ENCODE peak calls at places on chromosomes 4 and X, in eight cellular contexts. Q is prostate gland, D is breast epithelium, H is spleen, C is suprapubic skin, O is GM12878, L is GM23338, G is stomach. V is an unnamed sample.

GRCh38 chr4:55458164-55458563 is 62.4 kb downstream of the TMEM165 start:
- DNase-seq in C (no peak), G (no peak), Q (no peak), D (no peak), H (no peak), L (no peak), O (no peak), V (no peak)

GRCh38 chr4:146916479-146917076 is 29.1 kb downstream of the TTC29 start:
- DNase-seq in D (no peak), C (no peak), H (no peak), G (no peak), O (peak), Q (no peak), L (peak), V (no peak)

GRCh38 chr4:79198886-79199591 is 126.8 kb downstream of the NAA11 start:
- DNase-seq in O (no peak), L (no peak), D (no peak), C (no peak), H (no peak), Q (no peak), G (no peak), V (no peak)

GRCh38 chrX:131816551-131817136 is 206.5 kb upstream of the STK26 start:
- DNase-seq in L (no peak), Q (peak), C (peak), O (peak), G (peak), D (peak), H (peak), V (no peak)

GRCh38 chrX:40099046-40099968 is 1.5 kb upstream of the BCOR start:
- DNase-seq in H (peak), D (no peak), C (no peak), O (peak), Q (peak), G (no peak), L (peak), V (no peak)

GRCh38 chr4:37434469-37434868 is 189.9 kb downstream of the NWD2 start:
- DNase-seq in H (no peak), C (no peak), D (no peak), Q (no peak), O (no peak), L (peak), G (no peak), V (no peak)

GRCh38 chr4:105490523-105490922 is 16.7 kb upstream of the PPA2 start:
- DNase-seq in C (no peak), Q (no peak), G (no peak), H (no peak), L (no peak), D (no peak), O (no peak), V (no peak)

GRCh38 chr4:187128226-187128625 is 404.6 kb upstream of the FAT1 start:
- DNase-seq in O (no peak), D (no peak), H (no peak), Q (no peak), C (no peak), G (no peak), L (no peak), V (no peak)

GRCh38 chr4:154086247-154086646 is 297.4 kb upstream of the SFRP2 start:
- DNase-seq in H (no peak), Q (no peak), C (no peak), D (no peak), L (peak), O (no peak), G (no peak), V (no peak)

GRCh38 chr4:157806176-157806575 is 366.6 kb downstream of the GASK1B start:
- DNase-seq in G (no peak), D (no peak), Q (no peak), L (no peak), C (no peak), H (no peak), O (no peak), V (no peak)

GRCh38 chrX:18886344-18887161 is 97.4 kb downstream of the PHKA2 start:
- DNase-seq in Q (peak), C (peak), D (peak), O (peak), H (peak), L (peak), G (peak), V (no peak)

GRCh38 chr4:152594981-152595916 is 59.4 kb upstream of the FBXW7 start:
- DNase-seq in C (no peak), O (peak), D (no peak), H (no peak), Q (peak), L (no peak), G (no peak), V (peak)

GRCh38 chr4:56112377-56112776 is 163.6 kb downstream of the CEP135 start:
- DNase-seq in O (no peak), Q (no peak), H (no peak), G (no peak), D (no peak), C (no peak), L (peak), V (no peak)

GRCh38 chr4:170102426-170102825 is 12.7 kb upstream of the AADAT start:
- DNase-seq in D (no peak), Q (no peak), L (no peak), G (no peak), C (no peak), O (no peak), H (no peak), V (no peak)

GRCh38 chr4:3372933-3373465 is 68.8 kb upstream of the HGFAC start:
- DNase-seq in L (no peak), C (no peak), G (peak), D (no peak), Q (no peak), H (peak), O (peak), V (no peak)

GRCh38 chrX:21721175-21721574 is 36.7 kb downstream of the SMPX start:
- DNase-seq in G (no peak), C (no peak), D (no peak), Q (no peak), L (no peak), H (no peak), O (no peak), V (no peak)

GRCh38 chrX:2710496-2710895 is 19.4 kb downstream of the CD99 start:
- DNase-seq in D (no peak), C (peak), L (peak), Q (no peak), O (no peak), G (no peak), H (no peak), V (no peak)

GRCh38 chr4:4333265-4333706 is 43.2 kb downstream of the ZBTB49 start:
- DNase-seq in C (no peak), L (no peak), D (peak), G (peak), O (no peak), Q (no peak), H (peak), V (no peak)

GRCh38 chrX:40189018-40189417 is 91.3 kb upstream of the BCOR start:
- DNase-seq in D (no peak), G (no peak), O (no peak), Q (no peak), H (no peak), C (no peak), L (no peak), V (peak)

GRCh38 chr4:148770848-148771247 is 328.6 kb upstream of the NR3C2 start:
- DNase-seq in H (no peak), L (no peak), C (no peak), G (no peak), D (no peak), O (no peak), Q (no peak), V (no peak)

GRCh38 chrX:104565791-104566687 is at the start of gene IL1RAPL2:
- DNase-seq in C (no peak), H (no peak), D (peak), O (no peak), L (peak), G (peak), Q (peak), V (no peak)

GRCh38 chr4:140645614-140646412 is 77.1 kb upstream of the UCP1 start:
- DNase-seq in C (no peak), Q (no peak), L (no peak), H (no peak), D (no peak), O (no peak), G (no peak), V (no peak)

GRCh38 chr4:123444298-123444731 is 47.7 kb downstream of the SPRY1 start:
- DNase-seq in H (no peak), G (no peak), L (peak), O (peak), Q (no peak), D (no peak), C (no peak), V (no peak)

GRCh38 chr4:143253156-143253555 is 68.4 kb downstream of the USP38 start:
- DNase-seq in L (no peak), O (no peak), Q (no peak), G (no peak), H (no peak), C (no peak), D (no peak), V (no peak)

GRCh38 chr4:85708468-85708867 is 233.5 kb downstream of the ARHGAP24 start:
- DNase-seq in Q (no peak), H (no peak), C (no peak), O (no peak), G (no peak), L (peak), D (no peak), V (no peak)

GRCh38 chrX:47264507-47265173 is 31.8 kb downstream of the USP11 start:
- DNase-seq in C (peak), L (no peak), O (no peak), Q (no peak), H (no peak), G (no peak), D (no peak), V (no peak)

GRCh38 chr4:20338841-20339240 is 87.1 kb downstream of the SLIT2 start:
- DNase-seq in O (no peak), G (no peak), H (no peak), Q (no peak), L (no peak), D (no peak), C (no peak), V (no peak)

GRCh38 chr4:187656953-187657352 is 338.6 kb upstream of the ZFP42 start:
- DNase-seq in G (no peak), H (no peak), C (no peak), L (no peak), O (no peak), D (no peak), Q (no peak), V (no peak)

GRCh38 chr4:138182838-138183426 is 59.2 kb downstream of the SLC7A11 start:
- DNase-seq in D (no peak), O (no peak), G (no peak), H (no peak), Q (peak), C (no peak), L (peak), V (no peak)

GRCh38 chrX:45633419-45633818 is 432.7 kb upstream of the DIPK2B start:
- DNase-seq in C (no peak), D (no peak), L (no peak), H (peak), Q (no peak), O (no peak), G (no peak), V (no peak)

GRCh38 chr4:45280121-45280520 is 553.8 kb upstream of the GNPDA2 start:
- DNase-seq in H (no peak), L (no peak), D (no peak), G (no peak), C (no peak), Q (no peak), O (no peak), V (no peak)

GRCh38 chrX:129037389-129037788 is 485.9 kb downstream of the SMARCA1 start:
- DNase-seq in L (no peak), D (no peak), C (no peak), O (no peak), Q (no peak), G (no peak), H (no peak), V (no peak)

GRCh38 chr4:54063737-54064316 is 578 bp downstream of the CHIC2 start:
- DNase-seq in G (peak), D (peak), L (peak), C (peak), O (no peak), H (peak), Q (peak), V (no peak)

GRCh38 chr4:57410331-57411052 is 300.3 kb upstream of the IGFBP7 start:
- DNase-seq in Q (no peak), C (no peak), G (no peak), D (no peak), H (no peak), O (no peak), L (no peak), V (no peak)

GRCh38 chrX:114619874-114620273 is 36.0 kb downstream of the HTR2C start:
- DNase-seq in Q (no peak), L (peak), G (no peak), O (no peak), H (no peak), C (no peak), D (no peak), V (no peak)

GRCh38 chr4:150229538-150229937 is 151.3 kb downstream of the DCLK2 start:
- DNase-seq in G (no peak), H (no peak), L (no peak), Q (no peak), D (no peak), O (no peak), C (no peak), V (no peak)

GRCh38 chr4:77385124-77385969 is 220.3 kb upstream of the CXCL13 start:
- DNase-seq in Q (peak), O (peak), D (peak), H (no peak), C (peak), G (peak), L (peak), V (peak)

GRCh38 chr4:128658214-128658621 is 151.3 kb upstream of the JADE1 start:
- DNase-seq in G (no peak), O (peak), L (no peak), C (no peak), H (no peak), Q (no peak), D (no peak), V (no peak)

GRCh38 chr4:128654465-128654864 is 155.0 kb upstream of the JADE1 start:
- DNase-seq in Q (no peak), H (no peak), D (no peak), L (no peak), C (no peak), G (no peak), O (no peak), V (no peak)

GRCh38 chr4:128657638-128658037 is 151.9 kb upstream of the JADE1 start:
- DNase-seq in L (no peak), C (no peak), D (no peak), H (no peak), O (no peak), Q (no peak), G (no peak), V (no peak)

GRCh38 chr4:128649575-128650205 is 159.8 kb upstream of the JADE1 start:
- DNase-seq in H (no peak), G (no peak), D (no peak), C (no peak), L (no peak), Q (no peak), O (no peak), V (no peak)

DNA sequence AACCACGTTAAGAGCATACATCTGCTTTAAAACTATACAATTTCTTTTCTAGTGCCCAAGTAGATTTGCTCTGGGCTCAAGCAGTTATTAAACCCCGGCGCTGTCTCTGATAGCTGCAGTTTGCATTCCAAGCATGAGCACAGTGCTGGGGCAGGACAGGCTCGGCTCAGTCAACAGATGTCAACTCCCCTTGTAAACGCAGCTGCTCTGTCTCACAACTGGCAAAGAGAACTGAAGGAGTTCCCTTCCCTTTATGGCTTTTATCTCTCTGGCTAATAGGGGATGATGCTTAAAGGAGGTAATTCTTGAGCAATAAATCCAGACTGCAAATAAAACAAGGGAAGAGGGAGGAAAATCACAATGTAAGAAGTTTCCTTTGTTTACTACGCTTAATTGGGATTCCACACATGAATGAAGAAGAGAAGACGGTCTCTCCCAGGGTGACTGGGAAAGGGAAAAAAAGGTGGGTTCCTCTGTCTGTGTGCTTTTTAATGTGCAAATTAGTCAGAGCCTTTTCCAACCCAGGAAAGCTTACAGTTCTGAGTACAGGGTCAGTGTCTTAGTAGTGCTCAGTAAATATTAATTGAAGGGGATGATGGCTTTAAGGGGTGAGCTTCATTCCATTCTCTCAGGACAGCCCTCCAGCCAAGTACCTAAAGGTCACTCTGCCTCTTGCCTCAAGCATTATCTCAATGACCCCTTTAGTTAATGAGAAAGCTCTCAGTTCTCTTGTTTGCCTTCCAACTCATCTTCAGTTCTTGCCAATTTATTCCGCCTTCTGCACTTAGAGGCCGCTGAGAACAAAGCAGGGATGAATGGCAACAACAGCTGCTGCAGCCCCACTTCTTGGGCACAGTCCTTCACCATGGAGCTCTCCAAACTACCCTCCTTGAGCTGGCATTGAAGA is 155.7 kb upstream of the JADE1 start:
- DNase-seq in C (no peak), Q (peak), L (peak), H (no peak), O (no peak), D (no peak), G (no peak), V (no peak)
- TF ChIP-seq POLR2AphosphoS5 in C (no peak), Q (peak), L (no peak), H (no peak), O (no peak), D (no peak), G (peak), V (no peak)

GRCh38 chrX:17374619-17375360 is at the start of gene NHS:
- DNase-seq in L (peak), H (peak), D (peak), O (no peak), Q (peak), G (peak), C (peak), V (no peak)
- H3K4me3 ChIP-seq in L (peak), H (peak), D (peak), O (no peak), Q (peak), G (peak), C (peak), V (no peak)

DNA sequence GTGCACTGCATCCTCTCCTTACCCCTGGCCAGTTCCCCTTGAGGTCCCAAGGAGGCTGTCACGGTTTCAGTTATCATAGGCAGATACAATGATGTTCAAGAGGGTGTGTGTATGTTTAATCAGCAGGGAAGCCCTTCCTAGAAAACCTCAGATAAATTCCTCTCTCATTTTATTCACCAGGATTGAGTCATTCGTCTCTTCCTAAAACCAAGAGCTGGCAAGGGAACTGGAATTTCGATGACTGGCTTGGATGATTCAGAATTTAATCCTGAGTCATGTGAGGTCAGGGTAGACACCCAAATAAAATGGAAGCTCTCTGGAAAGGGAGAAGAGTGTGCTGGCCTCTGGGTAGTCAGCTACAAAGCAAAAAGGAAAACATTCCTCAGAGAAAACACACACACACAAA is 106.2 kb upstream of the RAPGEF2 start:
- DNase-seq in H (no peak), D (no peak), C (no peak), L (no peak), O (no peak), Q (no peak), G (no peak), V (no peak)
- TF ChIP-seq POLR2AphosphoS5 in H (no peak), D (no peak), C (no peak), L (no peak), O (no peak), Q (no peak), G (peak), V (no peak)

DNA sequence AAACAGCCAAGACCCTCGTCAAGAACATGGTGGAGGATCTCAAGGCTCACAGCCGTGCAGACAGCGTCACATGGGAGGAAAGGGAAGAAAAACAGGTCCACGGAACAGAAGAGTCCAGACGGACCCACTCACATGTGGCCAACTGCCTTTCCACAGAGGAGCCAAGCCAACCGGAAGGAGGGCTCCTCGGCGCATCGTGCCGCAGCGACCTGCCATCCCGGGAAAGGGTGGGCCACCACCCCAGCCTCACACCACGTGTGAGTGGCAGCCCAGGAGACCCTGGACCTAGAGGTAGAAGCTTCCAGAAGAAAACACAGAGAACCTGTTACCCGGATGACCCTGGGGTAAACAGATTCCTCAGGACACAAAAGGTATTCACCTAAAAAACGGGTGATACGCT is 28.4 kb downstream of the CTBP1 start:
- DNase-seq in Q (no peak), L (no peak), G (no peak), D (no peak), C (no peak), O (no peak), H (no peak), V (no peak)
- H3K4me3 ChIP-seq in Q (no peak), L (no peak), G (no peak), D (no peak), C (no peak), O (peak), H (no peak), V (no peak)

GRCh38 chr4:116020141-116020722 is 906.8 kb upstream of the NDST4 start:
- DNase-seq in O (no peak), C (no peak), Q (no peak), G (no peak), H (no peak), D (no peak), L (peak), V (no peak)
- TF ChIP-seq POLR2AphosphoS5 in O (no peak), C (no peak), Q (no peak), G (no peak), H (no peak), D (no peak), L (no peak), V (no peak)

GRCh38 chrX:137031039-137031438 is 2.8 kb downstream of the GPR101 start:
- DNase-seq in D (no peak), L (no peak), Q (no peak), C (no peak), H (no peak), O (no peak), G (no peak), V (no peak)

GRCh38 chrX:137033774-137034507 is at the start of gene GPR101:
- DNase-seq in D (no peak), G (no peak), Q (no peak), C (no peak), H (no peak), O (no peak), L (peak), V (no peak)

GRCh38 chrX:137032841-137033773 is 688 bp downstream of the GPR101 start:
- DNase-seq in C (no peak), G (no peak), Q (no peak), H (no peak), L (peak), D (no peak), O (no peak), V (no peak)

GRCh38 chrX:137031517-137032377 is 2.0 kb downstream of the GPR101 start:
- DNase-seq in D (no peak), C (no peak), O (peak), G (no peak), H (no peak), Q (no peak), L (peak), V (peak)

DNA sequence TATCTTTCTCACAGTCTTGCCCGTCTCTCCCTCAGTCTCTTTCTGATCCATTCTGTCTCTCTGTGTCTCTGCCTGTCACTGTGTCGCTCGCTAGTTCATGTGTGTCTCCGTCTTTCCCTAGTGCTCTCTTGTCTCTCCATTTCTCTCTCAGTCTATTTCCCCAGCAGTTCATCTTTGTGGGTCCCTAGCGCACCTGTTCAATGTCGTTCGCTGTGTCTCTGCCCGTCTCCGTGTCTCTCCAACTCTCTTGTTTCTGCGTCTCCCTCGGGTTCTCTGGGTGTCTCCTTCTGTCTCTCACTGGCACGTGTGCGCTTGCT is 1.5 kb downstream of the GPR101 start:
- DNase-seq in Q (no peak), G (no peak), L (no peak), H (no peak), O (no peak), D (no peak), C (no peak), V (no peak)
- H3K4me3 ChIP-seq in Q (no peak), G (peak), L (peak), H (peak), O (peak), D (peak), C (peak), V (peak)

V was measured in SK-N-MC.